ENCODE peak calls at places on chromosomes 11 and 22, in seven cellular contexts. R is NCI-H187; U is Ammon's horn; P is HCT116; M is stimulated activated effector memory CD8-positive, alpha-beta T cell treated with anti-CD3 and anti-CD28 coated beads, Interleukin-12 subunit alpha, Interleukin-12 subunit beta, amount 100 ng/mL, for 72 hours; Z is cardiac fibroblast; G is stimulated activated CD4-positive, alpha-beta T cell treated with anti-CD3 and anti-CD28 coated beads, Interleukin-15, amount 100 ng/mL, for 1 hour. V is an unnamed sample.
A peak's percentile ranks its signal among the peaks of the same experiment; 100 is the strongest.

GRCh38 chr11:28144808-28145207 is 36.6 kb downstream of the METTL15 start:
- DNase-seq in G (no peak), M (no peak), P (no peak), Z (peak; percentile 28), U (no peak), R (no peak), V (no peak)

GRCh38 chr11:119057000-119057769 is at the start of gene HYOU1:
- DNase-seq in M (peak; percentile 98), Z (peak; percentile 97), G (peak; percentile 99), R (peak; percentile 83), P (peak; percentile 87), U (peak; percentile 98), V (peak; percentile 99)

GRCh38 chr11:116386118-116386699 is 386.6 kb downstream of the BUD13 start:
- DNase-seq in M (no peak), P (no peak), U (no peak), G (no peak), Z (no peak), R (no peak), V (no peak)

GRCh38 chr11:113684558-113684957 is 21.6 kb downstream of the TMPRSS5 start:
- DNase-seq in P (no peak), U (no peak), G (no peak), Z (no peak), R (no peak), M (no peak), V (no peak)

GRCh38 chr11:68256331-68256741 is 15.4 kb downstream of the C11orf24 start:
- DNase-seq in R (no peak), U (no peak), Z (peak; percentile 49), M (no peak), P (no peak), G (no peak), V (no peak)

GRCh38 chr11:18669211-18669593 is 29.4 kb upstream of the TMEM86A start:
- DNase-seq in M (no peak), R (no peak), G (no peak), P (peak; percentile 46), Z (no peak), U (no peak), V (no peak)

GRCh38 chr11:85821636-85822035 is 10.7 kb upstream of the SYTL2 start:
- DNase-seq in M (no peak), R (no peak), Z (no peak), P (no peak), G (no peak), U (no peak), V (no peak)

GRCh38 chr22:23236440-23237139 is 56.3 kb downstream of the BCR start:
- DNase-seq in G (no peak), P (no peak), M (no peak), Z (no peak), U (peak; percentile 46), R (no peak), V (no peak)

GRCh38 chr11:17604201-17604912 is 57.3 kb downstream of the OTOG start:
- DNase-seq in G (no peak), Z (no peak), U (no peak), P (no peak), R (no peak), M (no peak), V (no peak)

GRCh38 chr11:102932678-102933077 is 22.9 kb downstream of the MMP13 start:
- DNase-seq in R (no peak), U (no peak), Z (no peak), G (no peak), P (no peak), M (no peak), V (no peak)

GRCh38 chr11:65592840-65593517 is 2.6 kb downstream of the KCNK7 start:
- DNase-seq in M (no peak), U (no peak), P (no peak), R (no peak), Z (no peak), G (no peak), V (no peak)

GRCh38 chr22:38707346-38707745 is 1.6 kb downstream of the GTPBP1 start:
- DNase-seq in G (no peak), P (no peak), Z (peak; percentile 32), R (no peak), U (no peak), M (no peak), V (no peak)

GRCh38 chr11:6418199-6418957 is 516 bp downstream of the APBB1 start:
- DNase-seq in U (no peak), G (no peak), R (no peak), Z (peak; percentile 8), M (no peak), P (no peak), V (peak; percentile 72)

GRCh38 chr22:49195636-49196035 is 632.0 kb downstream of the BRD1 start:
- DNase-seq in Z (no peak), G (no peak), U (no peak), M (no peak), R (no peak), P (no peak), V (no peak)

GRCh38 chr11:10117709-10118341 is 176.2 kb downstream of the SBF2 start:
- DNase-seq in G (no peak), U (no peak), P (no peak), M (no peak), R (no peak), Z (peak; percentile 87), V (no peak)

GRCh38 chr11:103378931-103379330 is 269.7 kb downstream of the DYNC2H1 start:
- DNase-seq in U (no peak), P (no peak), G (no peak), R (no peak), Z (peak; percentile 35), M (no peak), V (no peak)

GRCh38 chr11:77322926-77323590 is 21.6 kb upstream of the GDPD4 start:
- DNase-seq in P (no peak), Z (peak; percentile 6), M (no peak), U (peak; percentile 6), G (no peak), R (no peak), V (no peak)

GRCh38 chr11:131331546-131331945 is 38.9 kb upstream of the NTM start:
- DNase-seq in U (no peak), G (no peak), P (no peak), M (no peak), R (no peak), Z (no peak), V (no peak)

GRCh38 chr11:122556605-122557004 is 98.9 kb upstream of the UBASH3B start:
- DNase-seq in R (no peak), M (no peak), Z (peak; percentile 15), G (no peak), U (peak; percentile 30), P (no peak), V (peak; percentile 10)

GRCh38 chr11:95923441-95923729 is 522 bp downstream of the MTMR2 start:
- DNase-seq in U (no peak), R (no peak), Z (peak; percentile 17), G (no peak), P (no peak), M (no peak), V (no peak)

GRCh38 chr11:120748485-120748814 is 236.9 kb downstream of the GRIK4 start:
- DNase-seq in U (no peak), P (no peak), M (no peak), R (peak; percentile 7), Z (no peak), G (no peak), V (no peak)

GRCh38 chr22:27252282-27253049 is 549.1 kb downstream of the MN1 start:
- DNase-seq in G (no peak), P (no peak), U (no peak), M (no peak), Z (peak; percentile 90), R (no peak), V (no peak)

GRCh38 chr11:14249121-14249963 is 109.6 kb downstream of the RRAS2 start:
- DNase-seq in R (peak; percentile 33), P (peak; percentile 27), U (peak; percentile 84), Z (peak; percentile 71), M (peak; percentile 53), G (peak; percentile 44), V (peak; percentile 73)

GRCh38 chr11:62472063-62472884 is 53.4 kb downstream of the SCGB1A1 start:
- DNase-seq in P (peak; percentile 59), Z (peak; percentile 69), U (no peak), M (no peak), G (no peak), R (no peak), V (no peak)

GRCh38 chr22:33561149-33561807 is 359.0 kb downstream of the LARGE1 start:
- DNase-seq in U (no peak), M (no peak), G (no peak), R (no peak), Z (no peak), P (no peak), V (no peak)

GRCh38 chr11:83521647-83522596 is 235.8 kb upstream of the CCDC90B start:
- DNase-seq in R (peak; percentile 60), Z (peak; percentile 4), M (no peak), G (no peak), U (peak; percentile 31), P (no peak), V (peak; percentile 47)

GRCh38 chr11:40602866-40603578 is 856.4 kb downstream of the LRRC4C start:
- DNase-seq in U (no peak), P (no peak), M (no peak), Z (no peak), R (no peak), G (no peak), V (no peak)

GRCh38 chr11:77884829-77885190 is 63.9 kb downstream of the AAMDC start:
- DNase-seq in G (no peak), U (no peak), M (no peak), P (no peak), Z (no peak), R (no peak), V (no peak)

GRCh38 chr22:35192121-35192918 is 65.0 kb upstream of the HMGXB4 start:
- DNase-seq in G (no peak), U (no peak), P (no peak), M (no peak), R (no peak), Z (no peak), V (no peak)

GRCh38 chr11:94171693-94172440 is 43.2 kb downstream of the PANX1 start:
- DNase-seq in P (peak; percentile 16), G (no peak), U (peak; percentile 38), M (no peak), Z (peak; percentile 67), R (no peak), V (peak; percentile 76)

GRCh38 chr22:30340911-30341685 is 14.4 kb upstream of the TBC1D10A start:
- DNase-seq in R (no peak), M (no peak), P (no peak), G (no peak), Z (no peak), U (peak; percentile 92), V (no peak)